ENCODE peak calls at places on chromosomes 4 and X, in four cellular contexts. One of them, this sample, is unnamed.

GRCh38 chrX:42696551-42697129 is 81.3 kb downstream of the PPP1R2C start:
- DNase-seq in WTC11: no peak
- DNase-seq in K562: no peak
- DNase-seq in HEK293T: no peak
- DNase-seq in this sample: no peak

GRCh38 chr4:4995103-4995761 is 24.0 kb downstream of the CYTL1 start:
- DNase-seq in WTC11: peak; percentile 87
- DNase-seq in K562: peak; percentile 81
- DNase-seq in HEK293T: peak; percentile 84
- DNase-seq in this sample: peak; percentile 54

GRCh38 chrX:130165181-130165702 is 399 bp downstream of the AIFM1 start:
- DNase-seq in WTC11: no peak
- DNase-seq in K562: no peak
- DNase-seq in HEK293T: no peak
- DNase-seq in this sample: peak; percentile 1

GRCh38 chr4:186979966-186980745 is 256.5 kb upstream of the FAT1 start:
- DNase-seq in WTC11: no peak
- DNase-seq in K562: no peak
- DNase-seq in HEK293T: no peak
- DNase-seq in this sample: no peak

GRCh38 chrX:50470103-50471031 is at the start of gene DGKK:
- DNase-seq in WTC11: peak; percentile 69
- DNase-seq in K562: no peak
- DNase-seq in HEK293T: peak; percentile 30
- DNase-seq in this sample: peak; percentile 67

GRCh38 chr4:47490550-47490949 is 5.5 kb downstream of the ATP10D start:
- DNase-seq in WTC11: no peak
- DNase-seq in K562: no peak
- DNase-seq in HEK293T: peak; percentile 20
- DNase-seq in this sample: peak; percentile 21

GRCh38 chr4:17701146-17701859 is 80.1 kb downstream of the FAM184B start:
- DNase-seq in WTC11: no peak
- DNase-seq in K562: no peak
- DNase-seq in HEK293T: no peak
- DNase-seq in this sample: no peak

GRCh38 chr4:119028296-119028695 is 107.3 kb upstream of the MYOZ2 start:
- DNase-seq in WTC11: no peak
- DNase-seq in K562: no peak
- DNase-seq in HEK293T: no peak
- DNase-seq in this sample: no peak

GRCh38 chr4:32519060-32519459 is 1798.9 kb downstream of the PCDH7 start:
- DNase-seq in WTC11: no peak
- DNase-seq in K562: no peak
- DNase-seq in HEK293T: no peak
- DNase-seq in this sample: no peak

GRCh38 chrX:9211269-9211668 is 177.3 kb upstream of the FAM9B start:
- DNase-seq in WTC11: no peak
- DNase-seq in K562: no peak
- DNase-seq in HEK293T: no peak
- DNase-seq in this sample: no peak

GRCh38 chr4:40314951-40315350 is 20.2 kb upstream of the CHRNA9 start:
- DNase-seq in WTC11: no peak
- DNase-seq in K562: no peak
- DNase-seq in HEK293T: no peak
- DNase-seq in this sample: no peak

GRCh38 chr4:112145820-112146813 is 863 bp downstream of the FAM241A start:
- DNase-seq in WTC11: peak; percentile 53
- DNase-seq in K562: peak; percentile 46
- DNase-seq in HEK293T: peak; percentile 51
- DNase-seq in this sample: no peak

GRCh38 chr4:17817027-17817426 is 6.2 kb downstream of the NCAPG start:
- DNase-seq in WTC11: no peak
- DNase-seq in K562: no peak
- DNase-seq in HEK293T: no peak
- DNase-seq in this sample: peak; percentile 29

GRCh38 chr4:38037627-38038026 is 77.4 kb downstream of the PTTG2 start:
- DNase-seq in WTC11: no peak
- DNase-seq in K562: no peak
- DNase-seq in HEK293T: no peak
- DNase-seq in this sample: peak; percentile 78

GRCh38 chr4:169957785-169958184 is 68.4 kb downstream of the MFAP3L start:
- DNase-seq in WTC11: no peak
- DNase-seq in K562: no peak
- DNase-seq in HEK293T: peak; percentile 49
- DNase-seq in this sample: no peak

GRCh38 chr4:172596206-172596605 is 572.4 kb upstream of the GALNT7 start:
- DNase-seq in WTC11: peak; percentile 11
- DNase-seq in K562: no peak
- DNase-seq in HEK293T: no peak
- DNase-seq in this sample: no peak

GRCh38 chr4:147842573-147842972 is 110.7 kb downstream of the ARHGAP10 start:
- DNase-seq in WTC11: no peak
- DNase-seq in K562: peak; percentile 15
- DNase-seq in HEK293T: no peak
- DNase-seq in this sample: no peak

GRCh38 chrX:130174051-130174704 is 2.4 kb downstream of the RAB33A start:
- DNase-seq in WTC11: no peak
- DNase-seq in K562: peak; percentile 17
- DNase-seq in HEK293T: no peak
- DNase-seq in this sample: no peak

GRCh38 chr4:2667428-2667827 is 88.7 kb downstream of the TNIP2 start:
- DNase-seq in WTC11: no peak
- DNase-seq in K562: no peak
- DNase-seq in HEK293T: no peak
- DNase-seq in this sample: no peak

GRCh38 chr4:2672082-2672481 is 84.1 kb downstream of the TNIP2 start:
- DNase-seq in WTC11: no peak
- DNase-seq in K562: no peak
- DNase-seq in HEK293T: no peak
- DNase-seq in this sample: no peak

GRCh38 chr4:2672700-2673099 is 83.4 kb downstream of the TNIP2 start:
- DNase-seq in WTC11: no peak
- DNase-seq in K562: no peak
- DNase-seq in HEK293T: no peak
- DNase-seq in this sample: no peak

GRCh38 chr4:2671267-2671895 is 84.8 kb downstream of the TNIP2 start:
- DNase-seq in WTC11: no peak
- DNase-seq in K562: no peak
- DNase-seq in HEK293T: no peak
- DNase-seq in this sample: no peak

GRCh38 chr4:2673157-2673556 is 83.0 kb downstream of the TNIP2 start:
- DNase-seq in WTC11: no peak
- DNase-seq in K562: peak; percentile 40
- DNase-seq in HEK293T: no peak
- DNase-seq in this sample: peak; percentile 8
- TF ChIP-seq ELF4 in WTC11: no peak
- TF ChIP-seq ELF4 in K562: no peak
- TF ChIP-seq ELF4 in HEK293T: no peak
- TF ChIP-seq ELF4 in this sample: no peak

GRCh38 chr4:143743591-143743990 is 43.1 kb upstream of the FREM3 start:
- DNase-seq in WTC11: no peak
- DNase-seq in K562: no peak
- DNase-seq in HEK293T: no peak
- DNase-seq in this sample: no peak
- TF ChIP-seq ELF4 in WTC11: no peak
- TF ChIP-seq ELF4 in K562: no peak
- TF ChIP-seq ELF4 in HEK293T: no peak
- TF ChIP-seq ELF4 in this sample: no peak

GRCh38 chrX:137430984-137431475 is 134.9 kb upstream of the ZIC3 start:
- DNase-seq in WTC11: no peak
- DNase-seq in K562: no peak
- DNase-seq in HEK293T: no peak
- DNase-seq in this sample: no peak
- TF ChIP-seq ELF4 in WTC11: no peak
- TF ChIP-seq ELF4 in K562: no peak
- TF ChIP-seq ELF4 in HEK293T: no peak
- TF ChIP-seq ELF4 in this sample: no peak

GRCh38 chr4:133537882-133538281 is 388.8 kb downstream of the PCDH10 start:
- DNase-seq in WTC11: no peak
- DNase-seq in K562: no peak
- DNase-seq in HEK293T: no peak
- DNase-seq in this sample: no peak
- TF ChIP-seq ELF4 in WTC11: no peak
- TF ChIP-seq ELF4 in K562: no peak
- TF ChIP-seq ELF4 in HEK293T: no peak
- TF ChIP-seq ELF4 in this sample: no peak

GRCh38 chr4:3046623-3047022 is 27.7 kb downstream of the HTT-AS start:
- DNase-seq in WTC11: no peak
- DNase-seq in K562: no peak
- DNase-seq in HEK293T: no peak
- DNase-seq in this sample: no peak

GRCh38 chr4:3044812-3045499 is 29.4 kb downstream of the HTT-AS start:
- DNase-seq in WTC11: no peak
- DNase-seq in K562: no peak
- DNase-seq in HEK293T: no peak
- DNase-seq in this sample: no peak

GRCh38 chr4:3043272-3044020 is 30.9 kb downstream of the HTT-AS start:
- DNase-seq in WTC11: no peak
- DNase-seq in K562: no peak
- DNase-seq in HEK293T: no peak
- DNase-seq in this sample: no peak

GRCh38 chr4:3046149-3046548 is 28.2 kb downstream of the HTT-AS start:
- DNase-seq in WTC11: no peak
- DNase-seq in K562: no peak
- DNase-seq in HEK293T: no peak
- DNase-seq in this sample: no peak

DNA sequence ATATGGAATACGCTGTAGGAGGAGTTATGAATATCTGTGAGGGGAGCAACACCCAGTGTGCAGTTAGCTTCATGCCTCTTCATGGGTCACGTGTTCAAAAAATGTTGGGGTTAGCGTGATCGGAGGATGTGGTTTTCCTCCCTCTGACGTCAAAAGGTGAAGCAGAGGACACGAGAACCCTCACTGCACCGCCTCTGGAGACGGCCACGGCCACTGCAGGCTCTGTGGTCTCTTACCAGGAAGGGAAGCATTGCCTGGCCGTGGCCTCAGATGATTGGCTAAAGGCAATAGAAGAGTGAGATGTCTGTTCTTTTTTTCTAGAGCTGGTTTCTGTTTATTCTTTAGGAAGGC is 28.9 kb downstream of the HTT-AS start:
- DNase-seq in WTC11: no peak
- DNase-seq in K562: no peak
- DNase-seq in HEK293T: no peak
- DNase-seq in this sample: no peak
- TF ChIP-seq ELF4 in WTC11: no peak
- TF ChIP-seq ELF4 in K562: no peak
- TF ChIP-seq ELF4 in HEK293T: no peak
- TF ChIP-seq ELF4 in this sample: no peak

GRCh38 chrX:107751127-107751526 is 24.5 kb downstream of the TSC22D3 start:
- DNase-seq in WTC11: no peak
- DNase-seq in K562: no peak
- DNase-seq in HEK293T: no peak
- DNase-seq in this sample: no peak
- TF ChIP-seq ELF4 in WTC11: no peak
- TF ChIP-seq ELF4 in K562: no peak
- TF ChIP-seq ELF4 in HEK293T: no peak
- TF ChIP-seq ELF4 in this sample: no peak

GRCh38 chrX:71999535-71999934 is 88.9 kb downstream of the NHSL2 start:
- DNase-seq in WTC11: no peak
- DNase-seq in K562: no peak
- DNase-seq in HEK293T: no peak
- DNase-seq in this sample: no peak
- TF ChIP-seq ELF4 in WTC11: no peak
- TF ChIP-seq ELF4 in K562: no peak
- TF ChIP-seq ELF4 in HEK293T: no peak
- TF ChIP-seq ELF4 in this sample: no peak

GRCh38 chrX:68659385-68659784 is 11.9 kb downstream of the STARD8 start:
- DNase-seq in WTC11: no peak
- DNase-seq in K562: no peak
- DNase-seq in HEK293T: no peak
- DNase-seq in this sample: no peak
- TF ChIP-seq ELF4 in WTC11: no peak
- TF ChIP-seq ELF4 in K562: no peak
- TF ChIP-seq ELF4 in HEK293T: no peak
- TF ChIP-seq ELF4 in this sample: no peak

GRCh38 chr4:151540728-151541437 is 131.9 kb downstream of the FHIP1A start:
- DNase-seq in WTC11: no peak
- DNase-seq in K562: no peak
- DNase-seq in HEK293T: peak; percentile 13
- DNase-seq in this sample: no peak

GRCh38 chr4:151537726-151538125 is 128.8 kb downstream of the FHIP1A start:
- DNase-seq in WTC11: no peak
- DNase-seq in K562: no peak
- DNase-seq in HEK293T: no peak
- DNase-seq in this sample: no peak

GRCh38 chr4:151538963-151539362 is 130.0 kb downstream of the FHIP1A start:
- DNase-seq in WTC11: no peak
- DNase-seq in K562: no peak
- DNase-seq in HEK293T: no peak
- DNase-seq in this sample: no peak

GRCh38 chr4:151541438-151542071 is 132.6 kb downstream of the FHIP1A start:
- DNase-seq in WTC11: no peak
- DNase-seq in K562: no peak
- DNase-seq in HEK293T: no peak
- DNase-seq in this sample: no peak
- TF ChIP-seq ELF4 in WTC11: no peak
- TF ChIP-seq ELF4 in K562: no peak
- TF ChIP-seq ELF4 in HEK293T: no peak
- TF ChIP-seq ELF4 in this sample: no peak

This sample was measured in HepG2.